ENCODE peak calls at places on chromosomes 5 and 9, in five cellular contexts. V is adipocyte; R is CD8-positive, alpha-beta memory T cell; I is HCT116; L is CD8-positive, alpha-beta T cell. T is an unnamed sample.
A peak's percentile ranks its signal among the peaks of the same experiment; 100 is the strongest.

GRCh38 chr9:116337015-116337414 is 183.4 kb downstream of the PAPPA start:
- DNase-seq in V (peak; percentile 70), R (no peak), I (no peak), L (no peak), T (peak; percentile 74)

GRCh38 chr5:72383280-72384205 is 63.4 kb downstream of the PTCD2 start:
- DNase-seq in V (no peak), R (no peak), I (no peak), L (no peak), T (peak; percentile 88)

GRCh38 chr5:176438959-176439757 is 9.0 kb upstream of the FAF2 start:
- DNase-seq in V (no peak), R (no peak), I (no peak), L (no peak), T (peak; percentile 61)

GRCh38 chr5:144028644-144029043 is 141.8 kb downstream of the YIPF5 start:
- DNase-seq in V (peak; percentile 78), R (no peak), I (no peak), L (no peak), T (peak; percentile 92)

GRCh38 chr9:75866273-75866871 is 24.1 kb upstream of the PCSK5 start:
- DNase-seq in V (peak; percentile 83), R (no peak), I (peak; percentile 48), L (peak; percentile 50), T (peak; percentile 44)

GRCh38 chr9:2574215-2574614 is 47.4 kb upstream of the VLDLR start:
- DNase-seq in V (no peak), R (no peak), I (no peak), L (no peak), T (peak; percentile 16)

GRCh38 chr9:89796606-89797005 is 191.8 kb downstream of the GADD45G start:
- DNase-seq in V (no peak), R (no peak), I (no peak), L (no peak), T (no peak)

GRCh38 chr9:89923961-89924504 is 319.2 kb downstream of the GADD45G start:
- DNase-seq in V (no peak), R (no peak), I (no peak), L (no peak), T (no peak)

GRCh38 chr5:151906246-151906645 is 18.4 kb downstream of the GLRA1 start:
- DNase-seq in V (no peak), R (no peak), I (no peak), L (no peak), T (no peak)

GRCh38 chr5:21236104-21236503 is 1248.1 kb upstream of the CDH18 start:
- DNase-seq in V (no peak), R (no peak), I (no peak), L (no peak), T (no peak)

GRCh38 chr9:129307227-129307970 is 129.3 kb upstream of the IER5L start:
- DNase-seq in V (no peak), R (no peak), I (no peak), L (no peak), T (peak; percentile 27)

GRCh38 chr9:19471737-19472648 is 63.2 kb downstream of the ACER2 start:
- DNase-seq in V (peak; percentile 69), R (peak; percentile 4), I (peak; percentile 48), L (peak; percentile 37), T (peak; percentile 76)

GRCh38 chr9:10678790-10679189 is 66.0 kb upstream of the PTPRD start:
- DNase-seq in V (peak; percentile 4), R (no peak), I (no peak), L (no peak), T (no peak)

GRCh38 chr9:119802115-119802514 is 432.9 kb upstream of the BRINP1 start:
- DNase-seq in V (no peak), R (no peak), I (no peak), L (no peak), T (peak; percentile 14)

GRCh38 chr9:119801311-119801710 is 432.1 kb upstream of the BRINP1 start:
- DNase-seq in V (peak; percentile 10), R (no peak), I (no peak), L (no peak), T (peak; percentile 88)

GRCh38 chr9:119802621-119803020 is 433.4 kb upstream of the BRINP1 start:
- DNase-seq in V (peak; percentile 48), R (no peak), I (no peak), L (no peak), T (peak; percentile 94)

DNA sequence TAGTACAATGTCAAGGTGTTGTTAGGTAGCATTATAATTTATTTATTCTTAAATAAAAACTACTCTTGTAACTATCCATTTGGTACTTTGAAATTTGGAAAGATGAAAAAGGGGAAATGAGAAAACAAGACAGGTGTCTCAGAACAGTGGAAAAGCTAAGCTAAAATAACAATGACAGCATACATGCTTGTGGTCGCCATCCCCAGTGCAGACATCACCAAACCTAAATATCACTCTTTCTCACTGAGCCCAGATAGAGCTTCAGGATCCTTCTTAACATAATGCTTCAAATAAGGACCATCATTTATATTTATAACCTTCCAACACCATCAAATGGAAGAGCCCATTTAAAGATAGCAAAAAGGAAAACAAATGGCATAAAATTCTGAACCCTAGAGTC is 434.4 kb upstream of the BRINP1 start:
- DNase-seq in V (no peak), R (no peak), I (no peak), L (no peak), T (no peak)
- H3K4me1 ChIP-seq in V (peaks cover 26% of the 10 kb centered on the region), R (no peaks in the 10 kb centered on the region), I (no peaks in the 10 kb centered on the region), L (no peaks in the 10 kb centered on the region), T (peaks cover 23% of the 10 kb centered on the region)

DNA sequence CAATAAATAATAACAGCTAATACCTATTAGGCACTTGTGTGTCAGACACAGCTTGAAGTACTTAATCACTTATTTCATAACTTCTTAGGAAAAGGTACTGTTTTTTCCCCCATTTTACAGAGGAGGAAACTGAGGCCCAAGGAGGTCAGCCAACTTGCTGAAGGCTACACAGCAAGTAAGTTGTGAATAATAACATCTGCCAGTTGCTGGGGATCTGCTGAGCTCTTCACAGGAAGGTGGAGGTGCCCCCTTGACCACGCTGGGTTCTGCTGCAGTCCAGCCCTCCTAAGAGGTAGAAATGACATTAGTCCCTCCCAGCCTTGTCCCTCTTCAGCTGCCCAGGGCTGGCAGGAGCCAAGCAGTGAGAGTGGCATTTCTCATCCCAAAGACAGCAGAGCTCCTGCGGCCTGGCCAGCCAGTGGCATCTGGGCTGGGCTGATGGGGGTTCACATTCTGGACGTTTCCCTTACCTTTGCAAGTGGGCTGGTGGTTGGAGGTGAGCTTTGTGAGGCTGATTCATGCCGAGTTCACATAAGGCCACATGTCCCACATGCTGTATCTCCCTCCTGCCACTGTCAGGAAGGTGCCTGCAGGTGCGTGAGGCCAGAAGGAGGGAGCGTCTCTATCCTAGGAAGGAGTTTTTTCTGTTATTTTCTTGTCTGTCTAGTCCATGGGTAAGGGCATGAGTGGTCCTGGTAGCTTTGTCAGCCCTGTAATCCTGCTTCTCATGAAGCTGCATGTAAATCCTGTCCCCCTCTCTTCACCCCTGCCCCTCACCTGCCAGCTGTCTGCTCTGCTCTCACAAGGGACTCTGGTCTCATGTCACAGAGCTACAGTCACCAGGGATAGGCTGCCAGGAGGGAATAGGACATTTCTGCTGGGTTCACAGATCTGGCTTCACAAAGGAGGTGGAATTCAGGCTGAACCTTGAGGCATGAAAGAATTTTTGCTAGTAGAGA is 171.7 kb downstream of the MACROH2A1 start:
- DNase-seq in V (no peak), R (no peak), I (no peak), L (no peak), T (no peak)
- H3K4me1 ChIP-seq in V (peaks cover 23% of the 10 kb centered on the region), R (no peaks in the 10 kb centered on the region), I (no peaks in the 10 kb centered on the region), L (no peaks in the 10 kb centered on the region), T (peaks cover 10% of the 10 kb centered on the region)

GRCh38 chr5:149938791-149939358 is 5.7 kb downstream of the PDE6A start:
- DNase-seq in V (peak; percentile 82), R (no peak), I (no peak), L (no peak), T (peak; percentile 97)

GRCh38 chr5:149936700-149937091 is 7.9 kb downstream of the PDE6A start:
- DNase-seq in V (no peak), R (no peak), I (no peak), L (no peak), T (peak; percentile 55)

GRCh38 chr5:149936044-149936699 is 8.4 kb downstream of the PDE6A start:
- DNase-seq in V (no peak), R (no peak), I (no peak), L (no peak), T (no peak)

GRCh38 chr5:149938272-149938671 is 6.3 kb downstream of the PDE6A start:
- DNase-seq in V (peak; percentile 68), R (no peak), I (no peak), L (no peak), T (peak; percentile 80)

DNA sequence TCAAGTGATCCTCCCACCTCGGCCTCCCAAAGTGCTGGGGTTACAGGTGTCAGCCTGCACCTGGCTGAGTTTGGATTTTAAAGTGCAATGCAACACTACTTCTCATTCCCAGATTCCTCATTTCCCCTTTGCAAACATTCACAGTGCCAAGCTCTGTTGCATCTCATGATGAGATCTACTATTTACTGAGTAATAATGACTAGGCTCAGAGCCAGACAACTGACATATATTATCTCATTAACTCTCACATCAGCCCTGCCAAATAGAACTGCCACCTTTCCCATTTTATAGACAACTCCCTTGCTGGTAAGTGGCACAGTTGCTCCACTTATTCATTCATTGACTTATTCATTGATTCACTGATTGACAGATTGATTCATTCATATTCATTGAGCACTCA is 7.0 kb downstream of the PDE6A start:
- DNase-seq in V (no peak), R (no peak), I (no peak), L (no peak), T (peak; percentile 69)
- H3K4me1 ChIP-seq in V (peaks cover 25% of the 10 kb centered on the region), R (no peaks in the 10 kb centered on the region), I (no peaks in the 10 kb centered on the region), L (no peaks in the 10 kb centered on the region), T (peaks cover 36% of the 10 kb centered on the region)

GRCh38 chr5:147485814-147486213 is 24.1 kb downstream of the DPYSL3 start:
- DNase-seq in V (no peak), R (no peak), I (no peak), L (no peak), T (no peak)
- H3K4me1 ChIP-seq in V (peaks cover 37% of the 10 kb centered on the region), R (no peaks in the 10 kb centered on the region), I (no peaks in the 10 kb centered on the region), L (no peaks in the 10 kb centered on the region), T (peaks cover 45% of the 10 kb centered on the region)

GRCh38 chr5:156182174-156182967 is 144.6 kb upstream of the SGCD start:
- DNase-seq in V (no peak), R (no peak), I (no peak), L (no peak), T (peak; percentile 50)

GRCh38 chr5:156181656-156182055 is 145.3 kb upstream of the SGCD start:
- DNase-seq in V (no peak), R (no peak), I (no peak), L (no peak), T (no peak)

GRCh38 chr5:156174225-156174624 is 152.7 kb upstream of the SGCD start:
- DNase-seq in V (no peak), R (no peak), I (no peak), L (no peak), T (no peak)

DNA sequence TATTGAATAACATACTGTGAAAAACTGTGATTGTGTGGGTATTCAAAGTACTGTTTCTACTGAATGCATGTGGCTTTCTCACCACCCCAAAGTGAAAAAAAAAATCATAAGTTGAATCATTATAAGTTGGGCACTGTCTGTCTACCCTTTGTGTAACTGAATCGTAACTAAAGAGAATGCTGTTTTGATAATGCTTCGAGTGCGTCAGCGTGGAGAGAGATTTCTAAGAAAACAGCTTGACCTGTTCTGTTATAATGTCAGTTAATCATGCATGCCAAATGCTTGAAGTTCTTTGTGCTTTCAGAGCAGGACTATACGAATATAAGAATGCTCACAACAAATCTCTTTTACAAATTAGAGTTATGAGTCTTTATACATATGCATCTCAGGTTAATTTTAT is 148.8 kb upstream of the SGCD start:
- DNase-seq in V (no peak), R (no peak), I (no peak), L (no peak), T (no peak)
- H3K4me1 ChIP-seq in V (no peaks in the 10 kb centered on the region), R (no peaks in the 10 kb centered on the region), I (no peaks in the 10 kb centered on the region), L (no peaks in the 10 kb centered on the region), T (no peaks in the 10 kb centered on the region)

T was measured in GM23248.